ENCODE peak calls at places on chromosome 10, in seven cellular contexts. One of them, this sample, is unnamed.

GRCh38 chr10:60717852-60718251 is 60.4 kb upstream of the CDK1 start:
- DNase-seq in sigmoid colon: no peak
- DNase-seq in fibroblast of lung: peak; percentile 9
- DNase-seq in cardiac muscle cell: no peak
- DNase-seq in neural progenitor cell: no peak
- DNase-seq in body of pancreas: no peak
- DNase-seq in spleen: no peak
- DNase-seq in this sample: no peak

GRCh38 chr10:16965740-16966447 is 148.7 kb upstream of the RSU1 start:
- DNase-seq in sigmoid colon: peak; percentile 73
- DNase-seq in fibroblast of lung: peak; percentile 98
- DNase-seq in cardiac muscle cell: peak; percentile 97
- DNase-seq in neural progenitor cell: peak; percentile 45
- DNase-seq in body of pancreas: peak; percentile 65
- DNase-seq in spleen: no peak
- DNase-seq in this sample: no peak

GRCh38 chr10:28947209-28947608 is 269.9 kb downstream of the BAMBI start:
- DNase-seq in sigmoid colon: no peak
- DNase-seq in fibroblast of lung: peak; percentile 25
- DNase-seq in cardiac muscle cell: peak; percentile 90
- DNase-seq in neural progenitor cell: no peak
- DNase-seq in body of pancreas: no peak
- DNase-seq in spleen: no peak
- DNase-seq in this sample: no peak

GRCh38 chr10:97089209-97089865 is 96.4 kb downstream of the SLIT1 start:
- DNase-seq in sigmoid colon: no peak
- DNase-seq in fibroblast of lung: no peak
- DNase-seq in cardiac muscle cell: no peak
- DNase-seq in neural progenitor cell: no peak
- DNase-seq in body of pancreas: no peak
- DNase-seq in spleen: no peak
- DNase-seq in this sample: no peak

GRCh38 chr10:111766464-111766863 is 417.1 kb downstream of the GPAM start:
- DNase-seq in sigmoid colon: no peak
- DNase-seq in fibroblast of lung: no peak
- DNase-seq in cardiac muscle cell: no peak
- DNase-seq in neural progenitor cell: peak; percentile 26
- DNase-seq in body of pancreas: no peak
- DNase-seq in spleen: no peak
- DNase-seq in this sample: no peak

GRCh38 chr10:69315610-69316312 is 37.5 kb downstream of the HK1 start:
- DNase-seq in sigmoid colon: no peak
- DNase-seq in fibroblast of lung: no peak
- DNase-seq in cardiac muscle cell: no peak
- DNase-seq in neural progenitor cell: no peak
- DNase-seq in body of pancreas: no peak
- DNase-seq in spleen: no peak
- DNase-seq in this sample: no peak

GRCh38 chr10:74738052-74738451 is 88.3 kb upstream of the KAT6B start:
- DNase-seq in sigmoid colon: no peak
- DNase-seq in fibroblast of lung: peak; percentile 27
- DNase-seq in cardiac muscle cell: peak; percentile 9
- DNase-seq in neural progenitor cell: no peak
- DNase-seq in body of pancreas: no peak
- DNase-seq in spleen: no peak
- DNase-seq in this sample: no peak

GRCh38 chr10:51832652-51833383 is 133.4 kb upstream of the CSTF2T start:
- DNase-seq in sigmoid colon: no peak
- DNase-seq in fibroblast of lung: peak; percentile 81
- DNase-seq in cardiac muscle cell: peak; percentile 84
- DNase-seq in neural progenitor cell: peak; percentile 16
- DNase-seq in body of pancreas: no peak
- DNase-seq in spleen: no peak
- DNase-seq in this sample: no peak

GRCh38 chr10:130493446-130494198 is 357.4 kb downstream of the GLRX3 start:
- DNase-seq in sigmoid colon: peak; percentile 45
- DNase-seq in fibroblast of lung: no peak
- DNase-seq in cardiac muscle cell: no peak
- DNase-seq in neural progenitor cell: peak; percentile 28
- DNase-seq in body of pancreas: no peak
- DNase-seq in spleen: peak; percentile 47
- DNase-seq in this sample: no peak

GRCh38 chr10:109191341-109191740 is 732.0 kb downstream of the XPNPEP1 start:
- DNase-seq in sigmoid colon: no peak
- DNase-seq in fibroblast of lung: no peak
- DNase-seq in cardiac muscle cell: no peak
- DNase-seq in neural progenitor cell: no peak
- DNase-seq in body of pancreas: no peak
- DNase-seq in spleen: no peak
- DNase-seq in this sample: no peak

GRCh38 chr10:103658049-103658577 is 164.6 kb downstream of the NEURL1 start:
- DNase-seq in sigmoid colon: no peak
- DNase-seq in fibroblast of lung: no peak
- DNase-seq in cardiac muscle cell: peak; percentile 83
- DNase-seq in neural progenitor cell: no peak
- DNase-seq in body of pancreas: no peak
- DNase-seq in spleen: no peak
- DNase-seq in this sample: no peak

GRCh38 chr10:17092216-17092944 is 37.2 kb downstream of the CUBN start:
- DNase-seq in sigmoid colon: no peak
- DNase-seq in fibroblast of lung: no peak
- DNase-seq in cardiac muscle cell: no peak
- DNase-seq in neural progenitor cell: no peak
- DNase-seq in body of pancreas: no peak
- DNase-seq in spleen: no peak
- DNase-seq in this sample: no peak

GRCh38 chr10:132397671-132398565 is 918 bp downstream of the PWWP2B start:
- DNase-seq in sigmoid colon: peak; percentile 81
- DNase-seq in fibroblast of lung: peak; percentile 60
- DNase-seq in cardiac muscle cell: peak; percentile 45
- DNase-seq in neural progenitor cell: peak; percentile 58
- DNase-seq in body of pancreas: peak; percentile 79
- DNase-seq in spleen: peak; percentile 92
- DNase-seq in this sample: no peak

GRCh38 chr10:16519908-16520861 is 1.5 kb downstream of the C1QL3 start:
- DNase-seq in sigmoid colon: no peak
- DNase-seq in fibroblast of lung: no peak
- DNase-seq in cardiac muscle cell: no peak
- DNase-seq in neural progenitor cell: peak; percentile 35
- DNase-seq in body of pancreas: no peak
- DNase-seq in spleen: no peak
- DNase-seq in this sample: no peak

GRCh38 chr10:132925071-132925561 is 17.3 kb downstream of the CFAP46 start:
- DNase-seq in sigmoid colon: no peak
- DNase-seq in fibroblast of lung: no peak
- DNase-seq in cardiac muscle cell: no peak
- DNase-seq in neural progenitor cell: no peak
- DNase-seq in body of pancreas: no peak
- DNase-seq in spleen: no peak
- DNase-seq in this sample: no peak

GRCh38 chr10:60967854-60968484 is 24.0 kb upstream of the RHOBTB1 start:
- DNase-seq in sigmoid colon: no peak
- DNase-seq in fibroblast of lung: no peak
- DNase-seq in cardiac muscle cell: no peak
- DNase-seq in neural progenitor cell: no peak
- DNase-seq in body of pancreas: no peak
- DNase-seq in spleen: no peak
- DNase-seq in this sample: no peak

GRCh38 chr10:75029874-75030273 is 81.6 kb upstream of the SAMD8 start:
- DNase-seq in sigmoid colon: peak; percentile 79
- DNase-seq in fibroblast of lung: peak; percentile 98
- DNase-seq in cardiac muscle cell: peak; percentile 73
- DNase-seq in neural progenitor cell: no peak
- DNase-seq in body of pancreas: no peak
- DNase-seq in spleen: no peak
- DNase-seq in this sample: no peak

GRCh38 chr10:84008878-84009277 is 130.4 kb upstream of the GHITM start:
- DNase-seq in sigmoid colon: no peak
- DNase-seq in fibroblast of lung: no peak
- DNase-seq in cardiac muscle cell: peak; percentile 9
- DNase-seq in neural progenitor cell: peak; percentile 67
- DNase-seq in body of pancreas: no peak
- DNase-seq in spleen: no peak
- DNase-seq in this sample: no peak

GRCh38 chr10:124999433-125000365 is 57.8 kb downstream of the ZRANB1 start:
- DNase-seq in sigmoid colon: no peak
- DNase-seq in fibroblast of lung: peak; percentile 95
- DNase-seq in cardiac muscle cell: peak; percentile 77
- DNase-seq in neural progenitor cell: no peak
- DNase-seq in body of pancreas: peak; percentile 55
- DNase-seq in spleen: peak; percentile 60
- DNase-seq in this sample: no peak

GRCh38 chr10:114634607-114634974 is 23.5 kb downstream of the ABLIM1 start:
- DNase-seq in sigmoid colon: peak; percentile 82
- DNase-seq in fibroblast of lung: peak; percentile 80
- DNase-seq in cardiac muscle cell: peak; percentile 94
- DNase-seq in neural progenitor cell: no peak
- DNase-seq in body of pancreas: peak; percentile 77
- DNase-seq in spleen: no peak
- DNase-seq in this sample: no peak

GRCh38 chr10:78548369-78548985 is 514.8 kb downstream of the RPS24 start:
- DNase-seq in sigmoid colon: no peak
- DNase-seq in fibroblast of lung: no peak
- DNase-seq in cardiac muscle cell: no peak
- DNase-seq in neural progenitor cell: no peak
- DNase-seq in body of pancreas: no peak
- DNase-seq in spleen: no peak
- DNase-seq in this sample: no peak

GRCh38 chr10:102133373-102134195 is 744 bp downstream of the PPRC1 start:
- DNase-seq in sigmoid colon: peak; percentile 90
- DNase-seq in fibroblast of lung: peak; percentile 77
- DNase-seq in cardiac muscle cell: peak; percentile 85
- DNase-seq in neural progenitor cell: peak; percentile 65
- DNase-seq in body of pancreas: peak; percentile 82
- DNase-seq in spleen: peak; percentile 92
- DNase-seq in this sample: no peak

GRCh38 chr10:121070257-121070656 is 219.1 kb downstream of the WDR11 start:
- DNase-seq in sigmoid colon: no peak
- DNase-seq in fibroblast of lung: no peak
- DNase-seq in cardiac muscle cell: peak; percentile 12
- DNase-seq in neural progenitor cell: peak; percentile 27
- DNase-seq in body of pancreas: no peak
- DNase-seq in spleen: no peak
- DNase-seq in this sample: no peak

GRCh38 chr10:122267849-122268737 is 3.0 kb upstream of the BTBD16 start:
- DNase-seq in sigmoid colon: peak; percentile 71
- DNase-seq in fibroblast of lung: peak; percentile 30
- DNase-seq in cardiac muscle cell: peak; percentile 50
- DNase-seq in neural progenitor cell: peak; percentile 62
- DNase-seq in body of pancreas: peak; percentile 37
- DNase-seq in spleen: peak; percentile 82
- DNase-seq in this sample: peak; percentile 33
- TF ChIP-seq CTCF in sigmoid colon: peak; percentile 71
- TF ChIP-seq CTCF in fibroblast of lung: peak; percentile 94
- TF ChIP-seq CTCF in cardiac muscle cell: peak; percentile 99
- TF ChIP-seq CTCF in neural progenitor cell: peak; percentile 95
- TF ChIP-seq CTCF in body of pancreas: peak; percentile 73
- TF ChIP-seq CTCF in spleen: peak; percentile 75
- TF ChIP-seq CTCF in this sample: peak; percentile 78

DNA sequence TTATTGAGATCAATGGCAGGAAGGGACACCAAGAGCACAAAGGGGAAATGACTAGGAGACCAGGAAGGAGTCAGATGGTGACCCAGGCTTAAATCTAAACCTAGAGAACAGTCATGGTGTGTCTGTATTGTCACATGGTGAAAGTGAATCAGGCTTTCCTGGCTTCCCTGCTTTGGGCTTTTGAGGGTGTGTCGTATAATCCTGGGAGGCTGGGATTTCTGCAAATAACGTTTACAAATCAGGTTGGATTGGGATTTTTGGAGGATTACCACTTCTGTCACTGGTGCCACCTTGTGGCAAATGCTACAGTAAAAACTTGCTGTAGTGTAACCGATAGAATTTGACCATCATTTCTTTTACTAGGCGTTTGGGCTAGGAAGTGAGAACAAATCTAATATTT is 502.6 kb downstream of the NRG3 start:
- DNase-seq in sigmoid colon: no peak
- DNase-seq in fibroblast of lung: peak; percentile 13
- DNase-seq in cardiac muscle cell: peak; percentile 44
- DNase-seq in neural progenitor cell: peak; percentile 44
- DNase-seq in body of pancreas: peak; percentile 42
- DNase-seq in spleen: no peak
- DNase-seq in this sample: no peak
- H3K9me3 ChIP-seq in sigmoid colon: no peaks in the 10 kb centered on the region
- H3K9me3 ChIP-seq in fibroblast of lung: no peaks in the 10 kb centered on the region
- H3K9me3 ChIP-seq in cardiac muscle cell: no peaks in the 10 kb centered on the region
- H3K9me3 ChIP-seq in neural progenitor cell: no peaks in the 10 kb centered on the region
- H3K9me3 ChIP-seq in body of pancreas: no peaks in the 10 kb centered on the region
- H3K9me3 ChIP-seq in spleen: no peaks in the 10 kb centered on the region
- H3K9me3 ChIP-seq in this sample: no peaks in the 10 kb centered on the region

GRCh38 chr10:70915206-70915605 is 26.8 kb upstream of the PCBD1 start:
- DNase-seq in sigmoid colon: no peak
- DNase-seq in fibroblast of lung: no peak
- DNase-seq in cardiac muscle cell: no peak
- DNase-seq in neural progenitor cell: no peak
- DNase-seq in body of pancreas: no peak
- DNase-seq in spleen: peak; percentile 42
- DNase-seq in this sample: no peak
- H3K27ac ChIP-seq in sigmoid colon: no peak overlapping the region
- H3K27ac ChIP-seq in fibroblast of lung: no peak overlapping the region
- H3K27ac ChIP-seq in cardiac muscle cell: no peak overlapping the region
- H3K27ac ChIP-seq in neural progenitor cell: no peak overlapping the region
- H3K27ac ChIP-seq in body of pancreas: no peak overlapping the region
- H3K27ac ChIP-seq in spleen: no peak overlapping the region
- H3K27ac ChIP-seq in this sample: no peak overlapping the region

GRCh38 chr10:6473901-6474370 is 106.1 kb downstream of the PRKCQ start:
- DNase-seq in sigmoid colon: no peak
- DNase-seq in fibroblast of lung: peak; percentile 4
- DNase-seq in cardiac muscle cell: no peak
- DNase-seq in neural progenitor cell: no peak
- DNase-seq in body of pancreas: no peak
- DNase-seq in spleen: no peak
- DNase-seq in this sample: no peak

GRCh38 chr10:6469661-6470060 is 110.4 kb downstream of the PRKCQ start:
- DNase-seq in sigmoid colon: no peak
- DNase-seq in fibroblast of lung: no peak
- DNase-seq in cardiac muscle cell: no peak
- DNase-seq in neural progenitor cell: no peak
- DNase-seq in body of pancreas: no peak
- DNase-seq in spleen: no peak
- DNase-seq in this sample: no peak

GRCh38 chr10:6470894-6471618 is 109.0 kb downstream of the PRKCQ start:
- DNase-seq in sigmoid colon: no peak
- DNase-seq in fibroblast of lung: no peak
- DNase-seq in cardiac muscle cell: no peak
- DNase-seq in neural progenitor cell: no peak
- DNase-seq in body of pancreas: no peak
- DNase-seq in spleen: no peak
- DNase-seq in this sample: no peak

GRCh38 chr10:6476989-6477388 is 103.1 kb downstream of the PRKCQ start:
- DNase-seq in sigmoid colon: no peak
- DNase-seq in fibroblast of lung: no peak
- DNase-seq in cardiac muscle cell: no peak
- DNase-seq in neural progenitor cell: no peak
- DNase-seq in body of pancreas: no peak
- DNase-seq in spleen: no peak
- DNase-seq in this sample: no peak

DNA sequence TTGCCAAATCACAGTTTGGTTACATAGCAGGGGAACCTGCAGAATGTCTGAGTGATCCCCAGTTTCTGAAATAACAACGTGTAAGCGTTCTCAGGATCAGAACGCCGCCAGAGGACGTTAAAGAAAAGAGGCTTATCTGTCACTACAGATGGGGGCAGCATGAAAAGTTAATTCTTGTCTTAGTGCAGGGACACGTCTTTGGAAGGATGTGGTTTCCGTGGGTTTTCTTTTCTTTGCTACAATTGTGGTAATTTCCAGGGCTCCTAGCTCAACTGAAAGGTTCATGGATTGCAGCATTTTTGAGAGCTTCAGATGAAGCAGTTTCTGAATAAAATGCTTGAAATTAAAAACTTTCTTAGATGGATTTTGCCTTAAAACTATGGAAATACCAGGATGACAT is 106.6 kb downstream of the PRKCQ start:
- DNase-seq in sigmoid colon: no peak
- DNase-seq in fibroblast of lung: no peak
- DNase-seq in cardiac muscle cell: no peak
- DNase-seq in neural progenitor cell: no peak
- DNase-seq in body of pancreas: no peak
- DNase-seq in spleen: no peak
- DNase-seq in this sample: peak; percentile 27
- TF ChIP-seq CTCF in sigmoid colon: no peak
- TF ChIP-seq CTCF in fibroblast of lung: no peak
- TF ChIP-seq CTCF in cardiac muscle cell: no peak
- TF ChIP-seq CTCF in neural progenitor cell: no peak
- TF ChIP-seq CTCF in body of pancreas: no peak
- TF ChIP-seq CTCF in spleen: no peak
- TF ChIP-seq CTCF in this sample: peak; percentile 60